ENCODE peak calls at places on chromosomes 16 and 17, in eight cellular contexts. K is lower leg skin, C is PC-9, F is sigmoid colon, L is IMR-90, G is Caco-2, I is iPS DF 6.9, Z is GM23248. V is an unnamed sample.

GRCh38 chr17:76946772-76947135 is 78.5 kb downstream of the MGAT5B start:
- DNase-seq in K (no peak), C (no peak), F (no peak), L (no peak), G (no peak), I (no peak), Z (no peak), V (no peak)

GRCh38 chr17:16478693-16479092 is 13.3 kb downstream of the LRRC75A start:
- DNase-seq in K (no peak), C (no peak), F (no peak), L (no peak), G (no peak), I (no peak), Z (peak; percentile 58), V (no peak)

GRCh38 chr17:78185981-78186688 is 717 bp downstream of the TK1 start:
- DNase-seq in K (no peak), C (peak; percentile 70), F (no peak), L (no peak), G (no peak), I (no peak), Z (peak; percentile 54), V (no peak)

GRCh38 chr16:711548-712320 is 3.2 kb upstream of the METRN start:
- DNase-seq in K (no peak), C (peak; percentile 87), F (peak; percentile 87), L (peak; percentile 50), G (peak; percentile 75), I (no peak), Z (peak; percentile 80), V (peak; percentile 60)

GRCh38 chr17:50925296-50925891 is 59.2 kb upstream of the TOB1 start:
- DNase-seq in K (no peak), C (no peak), F (no peak), L (no peak), G (no peak), I (no peak), Z (no peak), V (no peak)

GRCh38 chr17:74485012-74485743 is 18.7 kb downstream of the CD300A start:
- DNase-seq in K (no peak), C (no peak), F (no peak), L (no peak), G (no peak), I (no peak), Z (no peak), V (no peak)

GRCh38 chr17:1789936-1790335 is 28.1 kb downstream of the SERPINF1 start:
- DNase-seq in K (no peak), C (no peak), F (no peak), L (no peak), G (no peak), I (no peak), Z (peak; percentile 16), V (no peak)

GRCh38 chr16:7246578-7246977 is 86.1 kb upstream of the RBFOX1 start:
- DNase-seq in K (no peak), C (no peak), F (no peak), L (no peak), G (no peak), I (peak; percentile 1), Z (peak; percentile 0), V (no peak)

GRCh38 chr17:54754560-54754959 is 146.1 kb upstream of the TOM1L1 start:
- DNase-seq in K (no peak), C (peak; percentile 1), F (no peak), L (no peak), G (no peak), I (no peak), Z (no peak), V (no peak)

GRCh38 chr17:80847506-80848230 is 144.0 kb upstream of the CHMP6 start:
- DNase-seq in K (no peak), C (no peak), F (peak; percentile 39), L (no peak), G (no peak), I (no peak), Z (no peak), V (peak; percentile 30)

GRCh38 chr17:72151565-72152391 is 31.0 kb downstream of the SOX9 start:
- DNase-seq in K (peak; percentile 24), C (peak; percentile 86), F (no peak), L (peak; percentile 72), G (peak; percentile 93), I (no peak), Z (peak; percentile 84), V (no peak)

GRCh38 chr17:6780001-6780400 is 4.0 kb downstream of the FBXO39 start:
- DNase-seq in K (no peak), C (no peak), F (no peak), L (no peak), G (no peak), I (no peak), Z (no peak), V (no peak)

GRCh38 chr17:13601317-13601775 is 383 bp downstream of the HS3ST3A1 start:
- DNase-seq in K (no peak), C (no peak), F (peak; percentile 65), L (no peak), G (no peak), I (no peak), Z (peak; percentile 68), V (no peak)

GRCh38 chr17:75724016-75725003 is 3.1 kb downstream of the ITGB4 start:
- DNase-seq in K (no peak), C (no peak), F (no peak), L (no peak), G (no peak), I (no peak), Z (no peak), V (no peak)

GRCh38 chr17:75721463-75722011 is 278 bp downstream of the ITGB4 start:
- DNase-seq in K (no peak), C (no peak), F (no peak), L (no peak), G (no peak), I (no peak), Z (peak; percentile 16), V (no peak)

GRCh38 chr17:75723201-75723930 is 2.1 kb downstream of the ITGB4 start:
- DNase-seq in K (no peak), C (peak; percentile 92), F (no peak), L (no peak), G (peak; percentile 88), I (no peak), Z (peak; percentile 23), V (no peak)

GRCh38 chr17:75722076-75722475 is 817 bp downstream of the ITGB4 start:
- DNase-seq in K (no peak), C (peak; percentile 52), F (no peak), L (no peak), G (no peak), I (no peak), Z (no peak), V (no peak)

GRCh38 chr17:75722542-75723095 is 1.4 kb downstream of the ITGB4 start:
- DNase-seq in K (no peak), C (no peak), F (no peak), L (no peak), G (no peak), I (no peak), Z (no peak), V (no peak)
- H3K4me3 ChIP-seq in K (peak overlapping the region; percentile 51), C (peak overlapping the region; percentile 96), F (no peak overlapping the region), L (no peak overlapping the region), G (peak overlapping the region; percentile 91), I (no peak overlapping the region), Z (no peak overlapping the region), V (no peak overlapping the region)

GRCh38 chr17:47916489-47917208 is 20.6 kb downstream of the SP2 start:
- DNase-seq in K (no peak), C (no peak), F (no peak), L (no peak), G (no peak), I (no peak), Z (no peak), V (no peak)

GRCh38 chr17:47914296-47914948 is 18.4 kb downstream of the SP2 start:
- DNase-seq in K (no peak), C (no peak), F (no peak), L (no peak), G (no peak), I (no peak), Z (no peak), V (no peak)

GRCh38 chr17:47917581-47917980 is 21.5 kb downstream of the SP2 start:
- DNase-seq in K (no peak), C (no peak), F (no peak), L (no peak), G (no peak), I (no peak), Z (no peak), V (no peak)

GRCh38 chr17:47918003-47918402 is 22.0 kb downstream of the SP2 start:
- DNase-seq in K (no peak), C (no peak), F (no peak), L (no peak), G (no peak), I (no peak), Z (no peak), V (no peak)

GRCh38 chr17:47915667-47916242 is 19.7 kb downstream of the SP2 start:
- DNase-seq in K (no peak), C (no peak), F (no peak), L (no peak), G (no peak), I (no peak), Z (no peak), V (no peak)
- H3K4me3 ChIP-seq in K (no peak overlapping the region), C (no peak overlapping the region), F (no peak overlapping the region), L (no peak overlapping the region), G (no peak overlapping the region), I (no peak overlapping the region), Z (no peak overlapping the region), V (no peak overlapping the region)

GRCh38 chr17:8965394-8966168 is at the start of gene PIK3R5:
- DNase-seq in K (no peak), C (no peak), F (no peak), L (no peak), G (no peak), I (peak; percentile 45), Z (no peak), V (peak; percentile 79)

GRCh38 chr17:8966926-8967325 is 1.4 kb upstream of the PIK3R5 start:
- DNase-seq in K (no peak), C (no peak), F (no peak), L (no peak), G (no peak), I (no peak), Z (no peak), V (no peak)

GRCh38 chr17:8963017-8963416 is 2.5 kb downstream of the PIK3R5 start:
- DNase-seq in K (no peak), C (no peak), F (no peak), L (no peak), G (no peak), I (no peak), Z (no peak), V (no peak)

GRCh38 chr17:8963665-8964258 is 1.7 kb downstream of the PIK3R5 start:
- DNase-seq in K (no peak), C (no peak), F (no peak), L (no peak), G (no peak), I (no peak), Z (no peak), V (peak; percentile 27)

GRCh38 chr17:8964801-8965393 is 610 bp downstream of the PIK3R5 start:
- DNase-seq in K (no peak), C (no peak), F (no peak), L (no peak), G (no peak), I (no peak), Z (no peak), V (peak; percentile 42)
- H3K4me3 ChIP-seq in K (peak overlapping the region; percentile 8), C (no peak overlapping the region), F (peak overlapping the region; percentile 15), L (no peak overlapping the region), G (no peak overlapping the region), I (peak overlapping the region; percentile 60), Z (no peak overlapping the region), V (peak overlapping the region; percentile 97)

DNA sequence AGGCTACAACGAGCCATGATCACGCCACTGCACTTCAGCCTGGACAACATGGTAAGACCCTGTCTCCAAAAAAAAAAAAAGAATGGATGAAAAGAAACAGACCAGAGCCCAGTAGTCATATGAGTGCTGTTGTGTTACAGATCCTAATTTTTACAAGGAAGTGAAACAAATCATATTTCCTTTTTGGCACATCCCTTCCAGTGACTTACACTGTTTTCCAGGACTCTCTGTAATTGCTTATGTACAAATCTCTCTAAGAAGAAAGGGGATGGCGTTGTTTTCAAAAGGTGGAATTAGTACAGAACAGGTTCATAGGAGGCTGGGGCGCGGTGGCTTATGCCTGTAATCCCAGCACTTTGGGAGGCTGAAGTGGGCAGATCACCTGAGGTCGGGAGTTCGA is 19.8 kb upstream of the ZNF594 start:
- DNase-seq in K (no peak), C (no peak), F (no peak), L (no peak), G (no peak), I (no peak), Z (no peak), V (no peak)
- H3K4me3 ChIP-seq in K (no peak overlapping the region), C (no peak overlapping the region), F (no peak overlapping the region), L (no peak overlapping the region), G (no peak overlapping the region), I (no peak overlapping the region), Z (no peak overlapping the region), V (no peak overlapping the region)